ENCODE peak calls at places on chromosomes 7 and 10, in seven cellular contexts. N, J, L, R, W, B and C are unnamed samples.

GRCh38 chr10:11856089-11856488 is 32.9 kb downstream of the PROSER2 start:
- DNase-seq in N (no peak), J (no peak), L (no peak), R (no peak), W (no peak), B (no peak), C (no peak)

GRCh38 chr7:42886129-42886528 is 25.7 kb downstream of the C7orf25 start:
- DNase-seq in N (no peak), J (no peak), L (no peak), R (no peak), W (no peak), B (no peak), C (no peak)

GRCh38 chr10:131315343-131315742 is 3.8 kb upstream of the TCERG1L start:
- DNase-seq in N (no peak), J (no peak), L (no peak), R (no peak), W (no peak), B (no peak), C (no peak)

GRCh38 chr7:100629117-100629711 is 12.1 kb downstream of the TFR2 start:
- DNase-seq in N (no peak), J (no peak), L (no peak), R (no peak), W (no peak), B (peak), C (no peak)

GRCh38 chr7:3880221-3880935 is 579.3 kb downstream of the SDK1 start:
- DNase-seq in N (no peak), J (no peak), L (no peak), R (no peak), W (no peak), B (no peak), C (no peak)

GRCh38 chr10:14757996-14758395 is 16.7 kb downstream of the FAM107B start:
- DNase-seq in N (no peak), J (no peak), L (no peak), R (no peak), W (no peak), B (no peak), C (no peak)

GRCh38 chr7:142602756-142603155 is 146.5 kb upstream of the PRSS1 start:
- DNase-seq in N (no peak), J (no peak), L (no peak), R (no peak), W (no peak), B (no peak), C (no peak)

GRCh38 chr7:375491-375821 is 85.5 kb downstream of the FOXL3 start:
- DNase-seq in N (no peak), J (no peak), L (peak), R (no peak), W (no peak), B (peak), C (peak)

GRCh38 chr10:133129854-133130495 is 30.0 kb upstream of the KNDC1 start:
- DNase-seq in N (no peak), J (no peak), L (peak), R (no peak), W (no peak), B (no peak), C (peak)

GRCh38 chr7:143216151-143216550 is 5.7 kb upstream of the TAS2R40 start:
- DNase-seq in N (no peak), J (no peak), L (no peak), R (no peak), W (no peak), B (no peak), C (no peak)

GRCh38 chr10:70773965-70774809 is 11.0 kb downstream of the TBATA start:
- DNase-seq in N (no peak), J (no peak), L (no peak), R (no peak), W (no peak), B (peak), C (peak)

GRCh38 chr10:132001238-132001977 is 19.7 kb upstream of the BNIP3 start:
- DNase-seq in N (no peak), J (peak), L (no peak), R (no peak), W (no peak), B (no peak), C (no peak)

GRCh38 chr7:94907420-94908203 is at the start of gene PPP1R9A:
- DNase-seq in N (no peak), J (peak), L (no peak), R (peak), W (no peak), B (peak), C (no peak)

GRCh38 chr10:26516540-26517101 is 78.5 kb downstream of the APBB1IP start:
- DNase-seq in N (no peak), J (no peak), L (no peak), R (no peak), W (no peak), B (no peak), C (no peak)

GRCh38 chr10:59176241-59177030 is at the start of gene PHYHIPL:
- DNase-seq in N (no peak), J (no peak), L (no peak), R (peak), W (no peak), B (peak), C (no peak)

GRCh38 chr10:16520900-16521299 is 779 bp downstream of the C1QL3 start:
- DNase-seq in N (no peak), J (no peak), L (peak), R (peak), W (no peak), B (no peak), C (no peak)

GRCh38 chr7:80385512-80385911 is 126.4 kb downstream of the GNAT3 start:
- DNase-seq in N (no peak), J (no peak), L (no peak), R (no peak), W (no peak), B (no peak), C (no peak)

GRCh38 chr7:2934984-2935740 is 91.1 kb upstream of the GNA12 start:
- DNase-seq in N (no peak), J (no peak), L (no peak), R (no peak), W (no peak), B (no peak), C (no peak)

GRCh38 chr10:91540714-91541113 is 92.2 kb downstream of the PPP1R3C start:
- DNase-seq in N (no peak), J (no peak), L (no peak), R (no peak), W (no peak), B (no peak), C (no peak)

GRCh38 chr10:27242951-27243551 is 2.5 kb upstream of the ACBD5 start:
- DNase-seq in N (peak), J (peak), L (peak), R (peak), W (peak), B (peak), C (no peak)

GRCh38 chr10:843703-844102 is 87.8 kb downstream of the LARP4B start:
- DNase-seq in N (no peak), J (no peak), L (no peak), R (no peak), W (no peak), B (no peak), C (no peak)

GRCh38 chr7:44348851-44349781 is 23.7 kb upstream of the CAMK2B start:
- DNase-seq in N (no peak), J (no peak), L (no peak), R (no peak), W (no peak), B (no peak), C (no peak)

GRCh38 chr10:128470302-128470962 is 344.2 kb upstream of the MKI67 start:
- DNase-seq in N (no peak), J (no peak), L (no peak), R (no peak), W (no peak), B (no peak), C (no peak)

GRCh38 chr10:14578060-14578952 is 196.4 kb downstream of the FAM107B start:
- DNase-seq in N (no peak), J (no peak), L (no peak), R (no peak), W (no peak), B (no peak), C (no peak)

GRCh38 chr10:124990671-124991625 is 49.0 kb downstream of the ZRANB1 start:
- DNase-seq in N (no peak), J (peak), L (no peak), R (no peak), W (no peak), B (no peak), C (no peak)

GRCh38 chr7:150377116-150377979 is 1.8 kb upstream of the ZNF775 start:
- DNase-seq in N (no peak), J (no peak), L (no peak), R (no peak), W (no peak), B (no peak), C (no peak)

GRCh38 chr10:76091821-76092394 is 660.5 kb downstream of the LRMDA start:
- DNase-seq in N (no peak), J (peak), L (no peak), R (no peak), W (no peak), B (no peak), C (no peak)

GRCh38 chr10:78264361-78264760 is 230.7 kb downstream of the RPS24 start:
- DNase-seq in N (no peak), J (no peak), L (no peak), R (no peak), W (no peak), B (no peak), C (no peak)

GRCh38 chr7:99195867-99196266 is 12.0 kb downstream of the KPNA7 start:
- DNase-seq in N (no peak), J (no peak), L (no peak), R (no peak), W (no peak), B (no peak), C (no peak)

GRCh38 chr10:111211756-111212155 is 134.9 kb downstream of the ADRA2A start:
- DNase-seq in N (no peak), J (no peak), L (no peak), R (no peak), W (no peak), B (no peak), C (no peak)

GRCh38 chr10:74292871-74293427 is 141.9 kb downstream of the ADK start:
- DNase-seq in N (no peak), J (no peak), L (no peak), R (no peak), W (no peak), B (no peak), C (no peak)

GRCh38 chr7:151705744-151706567 is 171.0 kb downstream of the PRKAG2 start:
- DNase-seq in N (no peak), J (peak), L (no peak), R (peak), W (no peak), B (no peak), C (no peak)

GRCh38 chr10:130571674-130572073 is 435.5 kb downstream of the GLRX3 start:
- DNase-seq in N (no peak), J (no peak), L (no peak), R (no peak), W (no peak), B (peak), C (no peak)

GRCh38 chr7:22945584-22945983 is 68.3 kb downstream of the HYCC1 start:
- DNase-seq in N (no peak), J (no peak), L (no peak), R (no peak), W (no peak), B (no peak), C (no peak)